ENCODE peak calls at places on chromosomes 13 and 19, in five cellular contexts. One of them, this sample, is unnamed.

GRCh38 chr19:5090780-5091575 is 122.1 kb downstream of the KDM4B start:
- DNase-seq in HCT116: no peak
- DNase-seq in body of pancreas: peak
- DNase-seq in heart left ventricle: no peak
- DNase-seq in adrenal gland: no peak
- DNase-seq in this sample: peak

GRCh38 chr13:33710924-33711323 is 107.0 kb upstream of the RFC3 start:
- DNase-seq in HCT116: no peak
- DNase-seq in body of pancreas: no peak
- DNase-seq in adrenal gland: no peak
- DNase-seq in heart left ventricle: no peak
- DNase-seq in this sample: no peak

GRCh38 chr19:33293255-33294057 is 8.9 kb downstream of the CEBPA start:
- DNase-seq in HCT116: no peak
- DNase-seq in body of pancreas: peak
- DNase-seq in heart left ventricle: peak
- DNase-seq in adrenal gland: no peak
- DNase-seq in this sample: no peak

GRCh38 chr13:51942189-51942588 is 69.1 kb downstream of the ATP7B start:
- DNase-seq in adrenal gland: no peak
- DNase-seq in HCT116: peak
- DNase-seq in heart left ventricle: no peak
- DNase-seq in body of pancreas: no peak
- DNase-seq in this sample: no peak

GRCh38 chr13:101343128-101343787 is 73.0 kb downstream of the NALCN start:
- DNase-seq in body of pancreas: no peak
- DNase-seq in HCT116: no peak
- DNase-seq in heart left ventricle: no peak
- DNase-seq in adrenal gland: no peak
- DNase-seq in this sample: no peak

GRCh38 chr13:50123515-50123861 is 108.2 kb downstream of the KCNRG start:
- DNase-seq in heart left ventricle: no peak
- DNase-seq in adrenal gland: no peak
- DNase-seq in body of pancreas: no peak
- DNase-seq in HCT116: no peak
- DNase-seq in this sample: no peak

GRCh38 chr19:33385956-33386355 is 12.4 kb downstream of the CEBPG start:
- DNase-seq in heart left ventricle: peak
- DNase-seq in body of pancreas: no peak
- DNase-seq in adrenal gland: peak
- DNase-seq in HCT116: no peak
- DNase-seq in this sample: no peak

GRCh38 chr13:113792821-113793717 is 34.0 kb downstream of the TMEM255B start:
- DNase-seq in adrenal gland: no peak
- DNase-seq in heart left ventricle: no peak
- DNase-seq in body of pancreas: no peak
- DNase-seq in HCT116: no peak
- DNase-seq in this sample: no peak

GRCh38 chr13:50916701-50917184 is 7.2 kb downstream of the RNASEH2B start:
- DNase-seq in body of pancreas: peak
- DNase-seq in heart left ventricle: no peak
- DNase-seq in adrenal gland: no peak
- DNase-seq in HCT116: no peak
- DNase-seq in this sample: peak

GRCh38 chr13:41621716-41622508 is 164.6 kb downstream of the RGCC start:
- DNase-seq in adrenal gland: no peak
- DNase-seq in HCT116: no peak
- DNase-seq in heart left ventricle: no peak
- DNase-seq in body of pancreas: no peak
- DNase-seq in this sample: no peak

GRCh38 chr19:14433454-14434156 is 499 bp downstream of the PKN1 start:
- DNase-seq in heart left ventricle: peak
- DNase-seq in adrenal gland: no peak
- DNase-seq in body of pancreas: peak
- DNase-seq in HCT116: no peak
- DNase-seq in this sample: peak

DNA sequence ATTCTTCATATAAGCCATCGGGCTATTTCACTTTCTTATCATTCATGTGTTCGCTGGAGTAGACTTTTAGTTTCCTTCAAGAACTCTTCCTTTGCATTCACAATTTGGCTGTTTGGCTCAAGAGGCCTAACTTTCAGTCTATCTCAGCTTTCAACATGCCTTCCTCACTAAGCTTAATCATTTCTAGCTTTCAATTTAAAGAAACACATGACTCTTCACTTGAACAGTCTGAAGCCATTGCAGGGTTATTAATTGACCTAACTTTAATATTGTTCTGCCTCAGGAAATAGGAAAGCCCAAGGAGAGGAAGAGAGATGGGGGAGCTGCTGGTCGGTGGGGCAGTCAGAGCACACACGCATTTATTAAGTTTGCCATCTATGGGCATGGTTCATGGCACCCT is 158.1 kb downstream of the SUCLA2 start:
- DNase-seq in HCT116: no peak
- DNase-seq in heart left ventricle: no peak
- DNase-seq in adrenal gland: no peak
- DNase-seq in body of pancreas: no peak
- DNase-seq in this sample: no peak
- TF ChIP-seq POLR2A in HCT116: no peak
- TF ChIP-seq POLR2A in heart left ventricle: no peak
- TF ChIP-seq POLR2A in adrenal gland: no peak
- TF ChIP-seq POLR2A in body of pancreas: no peak
- TF ChIP-seq POLR2A in this sample: no peak

GRCh38 chr13:78499802-78500201 is 103.5 kb downstream of the POU4F1 start:
- DNase-seq in body of pancreas: no peak
- DNase-seq in adrenal gland: no peak
- DNase-seq in HCT116: no peak
- DNase-seq in heart left ventricle: no peak
- DNase-seq in this sample: no peak

GRCh38 chr13:78491978-78492377 is 111.4 kb downstream of the POU4F1 start:
- DNase-seq in heart left ventricle: no peak
- DNase-seq in HCT116: no peak
- DNase-seq in adrenal gland: no peak
- DNase-seq in body of pancreas: no peak
- DNase-seq in this sample: no peak

DNA sequence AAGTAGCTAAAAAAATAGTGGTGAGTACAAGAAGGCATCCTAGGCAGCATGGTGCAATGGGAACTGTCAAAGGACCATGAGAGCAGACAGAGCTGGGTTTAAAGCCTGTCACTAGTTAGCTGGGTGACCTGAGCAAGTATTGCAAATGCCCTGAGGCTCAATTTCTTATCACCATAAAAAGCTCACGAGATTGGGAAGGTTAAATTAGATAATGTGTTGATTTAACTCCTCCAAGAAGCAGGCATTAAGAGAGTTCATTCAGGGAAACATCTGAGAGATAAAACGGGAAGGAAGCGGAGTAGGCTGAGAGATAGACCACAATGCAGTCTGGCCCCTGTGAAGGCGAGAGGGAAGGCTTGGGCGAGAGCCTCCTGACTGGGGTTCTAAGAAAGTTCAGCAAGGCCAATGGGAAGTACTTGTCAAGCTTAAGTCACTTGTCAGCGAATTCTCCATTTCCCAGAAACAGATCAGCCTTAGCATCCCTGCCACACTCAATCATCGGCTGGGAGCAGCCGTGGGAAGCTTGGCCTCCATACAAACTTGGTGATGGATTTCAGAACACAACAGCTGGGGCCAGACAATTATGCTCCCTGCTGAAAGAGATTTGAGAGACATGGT is 105.5 kb downstream of the POU4F1 start:
- DNase-seq in HCT116: no peak
- DNase-seq in heart left ventricle: no peak
- DNase-seq in adrenal gland: no peak
- DNase-seq in body of pancreas: no peak
- DNase-seq in this sample: no peak
- TF ChIP-seq POLR2A in HCT116: no peak
- TF ChIP-seq POLR2A in heart left ventricle: no peak
- TF ChIP-seq POLR2A in adrenal gland: no peak
- TF ChIP-seq POLR2A in body of pancreas: no peak
- TF ChIP-seq POLR2A in this sample: no peak

GRCh38 chr19:29811125-29812079 is at the start of gene CCNE1:
- DNase-seq in body of pancreas: peak
- DNase-seq in HCT116: peak
- DNase-seq in heart left ventricle: peak
- DNase-seq in adrenal gland: peak
- DNase-seq in this sample: peak
- TF ChIP-seq POLR2A in body of pancreas: peak
- TF ChIP-seq POLR2A in HCT116: peak
- TF ChIP-seq POLR2A in heart left ventricle: no peak
- TF ChIP-seq POLR2A in adrenal gland: peak
- TF ChIP-seq POLR2A in this sample: peak

DNA sequence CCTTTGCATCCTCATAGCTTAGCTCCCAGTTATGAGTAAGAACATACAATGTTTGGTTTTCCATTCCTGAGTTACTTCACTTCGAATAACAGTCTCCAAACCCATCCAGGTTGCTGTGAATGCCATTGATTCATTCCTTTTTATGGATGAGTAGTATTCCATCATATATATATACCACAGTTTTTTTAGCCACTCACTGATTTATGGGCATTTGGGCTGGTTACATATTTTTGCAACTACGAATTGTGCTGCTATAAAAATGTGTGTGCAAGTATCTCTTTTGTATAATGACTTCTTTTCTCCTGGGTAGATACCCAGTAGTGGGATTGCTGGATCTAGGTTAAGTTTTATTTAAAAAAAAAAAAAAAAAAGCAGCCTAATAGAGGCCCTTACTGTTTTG is 14.1 kb downstream of the TNFRSF19 start:
- DNase-seq in HCT116: no peak
- DNase-seq in adrenal gland: no peak
- DNase-seq in heart left ventricle: no peak
- DNase-seq in body of pancreas: no peak
- DNase-seq in this sample: no peak
- TF ChIP-seq POLR2A in HCT116: no peak
- TF ChIP-seq POLR2A in adrenal gland: no peak
- TF ChIP-seq POLR2A in heart left ventricle: no peak
- TF ChIP-seq POLR2A in body of pancreas: no peak
- TF ChIP-seq POLR2A in this sample: no peak

GRCh38 chr13:110028838-110029621 is 242.6 kb upstream of the IRS2 start:
- DNase-seq in HCT116: no peak
- DNase-seq in adrenal gland: no peak
- DNase-seq in heart left ventricle: no peak
- DNase-seq in body of pancreas: no peak
- DNase-seq in this sample: no peak
- TF ChIP-seq POLR2A in HCT116: no peak
- TF ChIP-seq POLR2A in adrenal gland: no peak
- TF ChIP-seq POLR2A in heart left ventricle: no peak
- TF ChIP-seq POLR2A in body of pancreas: no peak
- TF ChIP-seq POLR2A in this sample: no peak

DNA sequence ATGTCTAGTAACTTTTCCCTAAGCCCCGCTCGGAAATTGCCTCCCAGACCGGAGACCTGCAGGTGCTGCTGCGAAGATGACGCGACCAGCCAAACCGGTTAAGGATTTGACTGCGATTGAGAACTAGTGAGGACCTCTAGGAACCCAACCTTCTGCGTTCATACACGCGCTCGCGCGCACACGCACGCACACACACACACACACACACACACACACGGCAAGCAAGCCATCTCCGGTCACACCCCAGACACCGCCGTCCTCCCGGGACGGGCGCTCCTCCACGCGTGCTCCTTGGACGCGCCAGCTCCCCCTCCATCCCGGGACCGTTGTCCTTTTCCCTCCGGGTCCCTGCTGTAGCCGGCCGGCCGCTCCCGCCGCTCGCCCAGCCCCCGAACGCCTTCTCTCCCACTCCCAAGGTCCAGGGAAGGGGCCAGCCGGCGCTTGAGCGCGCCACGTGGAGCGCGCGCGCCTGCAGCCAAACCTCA is 1.2 kb downstream of the TBC1D4 start:
- DNase-seq in body of pancreas: peak
- DNase-seq in HCT116: peak
- DNase-seq in adrenal gland: peak
- DNase-seq in heart left ventricle: peak
- DNase-seq in this sample: peak
- TF ChIP-seq POLR2A in body of pancreas: peak
- TF ChIP-seq POLR2A in HCT116: no peak
- TF ChIP-seq POLR2A in adrenal gland: no peak
- TF ChIP-seq POLR2A in heart left ventricle: no peak
- TF ChIP-seq POLR2A in this sample: no peak

DNA sequence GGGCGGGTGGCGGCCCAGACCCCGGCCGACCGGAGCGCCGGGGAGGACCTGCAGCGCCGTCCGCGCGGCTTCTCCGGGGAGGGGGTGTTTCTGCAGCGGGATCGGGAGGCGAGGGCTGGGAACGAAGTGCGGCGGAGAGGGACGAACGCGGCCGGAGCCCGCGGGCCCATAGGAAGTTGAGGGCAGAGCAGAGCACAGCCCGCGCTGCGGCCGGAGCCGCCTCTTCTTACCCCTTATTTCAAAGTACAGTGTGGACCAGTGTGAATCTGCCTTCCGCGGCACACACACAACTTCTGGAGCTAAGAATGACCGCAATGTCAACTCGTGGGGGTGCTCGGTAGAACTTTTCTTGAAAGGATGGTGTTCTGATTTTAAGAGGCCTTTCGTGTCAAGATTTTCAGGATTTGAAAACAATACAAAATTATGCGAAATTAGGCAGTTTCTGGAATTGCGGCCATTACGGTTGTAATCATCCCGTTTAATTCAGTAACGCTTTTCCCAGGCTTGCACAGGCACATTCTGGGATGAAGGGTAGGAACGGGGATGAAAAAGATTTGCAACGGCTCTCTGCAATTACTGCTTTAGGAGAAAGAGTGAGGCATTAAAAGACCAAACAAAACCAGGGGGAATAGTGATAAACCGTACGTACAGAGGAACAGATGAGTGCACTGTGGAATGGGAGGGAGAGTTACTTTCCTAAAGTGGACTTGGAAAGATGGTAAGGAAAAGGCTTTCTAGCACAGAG is 845 bp downstream of the TDRD3 start:
- DNase-seq in heart left ventricle: peak
- DNase-seq in HCT116: no peak
- DNase-seq in adrenal gland: peak
- DNase-seq in body of pancreas: peak
- DNase-seq in this sample: peak
- TF ChIP-seq POLR2A in heart left ventricle: no peak
- TF ChIP-seq POLR2A in HCT116: no peak
- TF ChIP-seq POLR2A in adrenal gland: peak
- TF ChIP-seq POLR2A in body of pancreas: peak
- TF ChIP-seq POLR2A in this sample: peak

This sample was measured in erythroblast.